ENCODE peak calls at places on chromosomes 6 and 20, in eight cellular contexts. H is sigmoid colon; O is esophagus squamous epithelium; N is right lobe of liver; V is effector memory CD4-positive, alpha-beta T cell; L is CD8-positive, alpha-beta memory T cell; D is stomach; B is GM12865. M is an unnamed sample.

GRCh38 chr6:108689279-108690161 is 128.8 kb downstream of the FOXO3 start:
- DNase-seq in L (no peak), O (no peak), V (no peak), B (no peak), D (peak), H (peak), N (peak), M (no peak)

GRCh38 chr6:37485259-37485658 is 14.4 kb downstream of the CCDC167 start:
- DNase-seq in B (no peak), L (no peak), H (no peak), O (no peak), N (no peak), D (no peak), V (no peak), M (no peak)

GRCh38 chr6:13907614-13908215 is 17.0 kb upstream of the RNF182 start:
- DNase-seq in O (no peak), L (no peak), H (no peak), B (no peak), D (no peak), V (no peak), N (no peak), M (no peak)

GRCh38 chr6:82371799-82372508 is 8.3 kb downstream of the TPBG start:
- DNase-seq in V (no peak), O (no peak), B (no peak), L (no peak), N (no peak), H (no peak), D (no peak), M (no peak)

GRCh38 chr6:125306756-125307149 is 5.0 kb upstream of the HDDC2 start:
- DNase-seq in O (no peak), D (no peak), V (no peak), L (no peak), H (no peak), B (no peak), N (no peak), M (no peak)

GRCh38 chr6:101011165-101011564 is 130.0 kb upstream of the ASCC3 start:
- DNase-seq in L (no peak), H (no peak), B (peak), V (no peak), O (no peak), N (no peak), D (no peak), M (no peak)

GRCh38 chr20:63707558-63708300 is at the start of the genes ARFRP1 and ZGPAT:
- DNase-seq in N (peak), O (no peak), L (peak), V (peak), D (peak), B (peak), H (peak), M (peak)

GRCh38 chr20:32526561-32526960 is 58.6 kb downstream of the NOL4L start:
- DNase-seq in D (no peak), O (no peak), L (no peak), B (peak), V (no peak), H (no peak), N (no peak), M (peak)

GRCh38 chr6:117290173-117290834 is 24.9 kb downstream of the VGLL2 start:
- DNase-seq in H (no peak), D (no peak), O (no peak), L (no peak), B (no peak), V (no peak), N (no peak), M (no peak)

GRCh38 chr20:57062696-57063270 is 203.7 kb downstream of the BMP7 start:
- DNase-seq in V (no peak), B (no peak), N (no peak), D (no peak), O (no peak), H (peak), L (no peak), M (no peak)

GRCh38 chr20:11013801-11014200 is 340.0 kb upstream of the JAG1 start:
- DNase-seq in H (no peak), L (no peak), N (no peak), B (no peak), V (no peak), O (no peak), D (no peak), M (no peak)

GRCh38 chr6:115733426-115733825 is 327.3 kb downstream of the FRK start:
- DNase-seq in L (no peak), V (no peak), B (no peak), D (no peak), O (no peak), H (no peak), N (no peak), M (no peak)

DNA sequence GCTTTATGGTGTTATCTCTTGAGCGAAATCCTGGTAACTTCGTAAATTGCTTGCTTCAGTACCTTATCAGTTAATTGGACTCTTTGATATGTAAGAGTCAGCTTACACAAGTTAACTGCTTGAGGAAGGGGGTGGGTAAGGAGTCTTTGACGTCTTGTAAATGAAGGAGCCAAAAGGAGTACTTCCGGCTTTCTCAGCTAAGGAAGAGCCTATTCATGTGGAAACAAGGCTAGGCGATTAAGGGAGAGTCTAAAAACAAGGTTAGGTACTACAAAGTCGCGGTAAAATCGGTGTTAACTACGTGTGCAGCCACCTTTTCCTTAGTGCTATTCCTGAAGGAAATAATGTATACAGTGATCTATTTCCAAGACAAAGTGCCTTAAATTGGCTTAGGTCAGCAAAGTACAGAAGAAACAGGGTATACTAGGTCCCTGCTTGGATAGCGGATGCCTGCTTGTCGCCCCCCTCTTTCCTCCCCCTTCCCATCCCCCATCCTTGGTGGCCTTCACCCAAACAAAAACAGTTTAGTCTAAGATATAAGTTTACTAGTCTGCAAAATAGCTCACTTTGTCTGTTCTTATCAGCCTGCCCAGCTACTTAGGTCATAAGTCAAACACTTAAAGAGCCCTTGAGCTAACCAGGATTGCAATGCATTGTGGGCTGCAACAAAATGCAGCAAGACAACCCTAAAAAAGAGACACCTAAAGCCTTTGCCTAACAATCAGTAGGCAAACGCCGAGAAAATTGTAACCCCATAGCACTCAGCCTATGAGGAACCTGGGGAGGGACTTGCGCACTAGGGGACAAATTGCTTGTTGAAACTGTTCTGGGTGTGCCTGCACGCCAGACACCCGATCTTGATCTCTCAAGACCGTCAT is 147.3 kb downstream of the TRIM27 start:
- DNase-seq in O (no peak), D (no peak), V (no peak), B (no peak), N (no peak), H (no peak), L (no peak), M (no peak)
- H3K4me3 ChIP-seq in O (no peak), D (no peak), V (no peak), B (no peak), N (no peak), H (no peak), L (no peak), M (no peak)

GRCh38 chr6:106514281-106514885 is 114.9 kb downstream of the RTN4IP1 start:
- DNase-seq in N (no peak), O (no peak), H (no peak), V (no peak), L (no peak), D (no peak), B (no peak), M (no peak)
- H3K4me3 ChIP-seq in N (no peak), O (peak), H (peak), V (peak), L (peak), D (no peak), B (peak), M (peak)

GRCh38 chr6:134057478-134057877 is 5.1 kb upstream of the SLC2A12 start:
- DNase-seq in B (no peak), V (no peak), H (no peak), N (no peak), D (no peak), O (no peak), L (no peak), M (no peak)
- H3K4me3 ChIP-seq in B (no peak), V (no peak), H (no peak), N (no peak), D (no peak), O (no peak), L (no peak), M (no peak)

DNA sequence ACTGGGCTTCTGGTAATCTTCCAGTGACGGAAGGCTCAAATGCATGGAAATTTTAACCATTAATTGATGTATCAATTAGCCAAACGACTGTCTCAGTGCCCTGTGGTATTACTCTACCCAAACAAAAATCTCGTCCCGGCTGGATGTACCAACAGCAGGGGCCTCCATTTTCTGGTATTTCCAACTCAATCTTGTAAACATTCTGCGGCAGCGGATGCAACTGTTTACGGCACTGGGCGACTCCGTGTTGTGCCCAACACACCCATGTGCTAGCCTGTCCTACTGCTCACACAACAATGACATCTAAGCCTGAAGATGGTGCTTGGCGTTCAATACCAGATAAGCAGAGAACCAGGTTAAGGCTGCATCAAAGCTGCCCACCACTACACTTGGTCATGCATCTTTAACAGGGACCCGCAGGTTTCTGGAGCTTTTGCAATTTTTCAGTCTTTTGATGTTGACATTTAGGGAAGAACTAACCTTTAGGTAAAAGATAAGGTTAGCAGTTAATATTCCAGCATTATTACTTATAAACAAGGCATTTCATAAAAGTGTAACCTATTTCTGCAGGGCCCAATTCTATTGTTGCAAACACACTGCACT is 1.2 kb downstream of the FAXC start:
- DNase-seq in L (no peak), D (no peak), H (no peak), B (no peak), O (no peak), V (no peak), N (no peak), M (no peak)
- H3K4me3 ChIP-seq in L (no peak), D (peak), H (peak), B (no peak), O (peak), V (no peak), N (no peak), M (no peak)

GRCh38 chr6:29941476-29941875 is 856 bp upstream of the HLA-A start:
- DNase-seq in B (no peak), H (no peak), V (no peak), N (no peak), L (no peak), D (no peak), O (no peak), M (no peak)
- H3K4me3 ChIP-seq in B (peak), H (peak), V (peak), N (peak), L (peak), D (peak), O (peak), M (peak)

GRCh38 chr20:1185781-1186334 is 1.1 kb upstream of the TMEM74B start:
- DNase-seq in H (no peak), N (peak), D (peak), L (peak), O (no peak), V (no peak), B (peak), M (no peak)
- H3K4me3 ChIP-seq in H (peak), N (peak), D (peak), L (no peak), O (peak), V (no peak), B (no peak), M (peak)